ENCODE peak calls at places on chromosomes 11 and 22, in five cellular contexts. One of them, this sample, is unnamed.

GRCh38 chr11:665707-666281 is 28.7 kb downstream of the DRD4 start:
- DNase-seq in right cardiac atrium: peak
- DNase-seq in GM12891: no peak
- DNase-seq in stimulated activated CD4-positive, alpha-beta T cell treated with anti-CD3 and anti-CD28 coated beads, Interleukin-12 subunit alpha, Interleukin-12 subunit beta, amount 100 ng/mL, for 4 hours: no peak
- DNase-seq in stimulated activated CD8-positive, alpha-beta memory T cell treated with anti-CD3 and anti-CD28 coated beads, Interleukin-15, amount 100 ng/mL, for 24 hours: no peak
- DNase-seq in this sample: no peak

GRCh38 chr22:25154686-25154999 is 45.0 kb upstream of the CRYBB3 start:
- DNase-seq in stimulated activated CD8-positive, alpha-beta memory T cell treated with anti-CD3 and anti-CD28 coated beads, Interleukin-15, amount 100 ng/mL, for 24 hours: no peak
- DNase-seq in right cardiac atrium: no peak
- DNase-seq in GM12891: no peak
- DNase-seq in stimulated activated CD4-positive, alpha-beta T cell treated with anti-CD3 and anti-CD28 coated beads, Interleukin-12 subunit alpha, Interleukin-12 subunit beta, amount 100 ng/mL, for 4 hours: no peak
- DNase-seq in this sample: no peak

GRCh38 chr11:68546555-68546954 is 86.0 kb downstream of the PPP6R3 start:
- DNase-seq in stimulated activated CD4-positive, alpha-beta T cell treated with anti-CD3 and anti-CD28 coated beads, Interleukin-12 subunit alpha, Interleukin-12 subunit beta, amount 100 ng/mL, for 4 hours: no peak
- DNase-seq in GM12891: no peak
- DNase-seq in right cardiac atrium: no peak
- DNase-seq in stimulated activated CD8-positive, alpha-beta memory T cell treated with anti-CD3 and anti-CD28 coated beads, Interleukin-15, amount 100 ng/mL, for 24 hours: no peak
- DNase-seq in this sample: no peak

GRCh38 chr11:36097219-36097650 is 153.4 kb downstream of the LDLRAD3 start:
- DNase-seq in stimulated activated CD4-positive, alpha-beta T cell treated with anti-CD3 and anti-CD28 coated beads, Interleukin-12 subunit alpha, Interleukin-12 subunit beta, amount 100 ng/mL, for 4 hours: no peak
- DNase-seq in stimulated activated CD8-positive, alpha-beta memory T cell treated with anti-CD3 and anti-CD28 coated beads, Interleukin-15, amount 100 ng/mL, for 24 hours: no peak
- DNase-seq in right cardiac atrium: no peak
- DNase-seq in GM12891: no peak
- DNase-seq in this sample: no peak

GRCh38 chr11:130029137-130029536 is 26.5 kb upstream of the PRDM10 start:
- DNase-seq in right cardiac atrium: no peak
- DNase-seq in stimulated activated CD4-positive, alpha-beta T cell treated with anti-CD3 and anti-CD28 coated beads, Interleukin-12 subunit alpha, Interleukin-12 subunit beta, amount 100 ng/mL, for 4 hours: no peak
- DNase-seq in stimulated activated CD8-positive, alpha-beta memory T cell treated with anti-CD3 and anti-CD28 coated beads, Interleukin-15, amount 100 ng/mL, for 24 hours: no peak
- DNase-seq in GM12891: no peak
- DNase-seq in this sample: no peak

GRCh38 chr11:76380161-76380976 is 563 bp downstream of the THAP12 start:
- DNase-seq in GM12891: peak
- DNase-seq in right cardiac atrium: peak
- DNase-seq in stimulated activated CD4-positive, alpha-beta T cell treated with anti-CD3 and anti-CD28 coated beads, Interleukin-12 subunit alpha, Interleukin-12 subunit beta, amount 100 ng/mL, for 4 hours: peak
- DNase-seq in stimulated activated CD8-positive, alpha-beta memory T cell treated with anti-CD3 and anti-CD28 coated beads, Interleukin-15, amount 100 ng/mL, for 24 hours: peak
- DNase-seq in this sample: peak

GRCh38 chr11:1571760-1572199 is 291 bp downstream of the DUSP8 start:
- DNase-seq in stimulated activated CD4-positive, alpha-beta T cell treated with anti-CD3 and anti-CD28 coated beads, Interleukin-12 subunit alpha, Interleukin-12 subunit beta, amount 100 ng/mL, for 4 hours: no peak
- DNase-seq in GM12891: no peak
- DNase-seq in stimulated activated CD8-positive, alpha-beta memory T cell treated with anti-CD3 and anti-CD28 coated beads, Interleukin-15, amount 100 ng/mL, for 24 hours: no peak
- DNase-seq in right cardiac atrium: no peak
- DNase-seq in this sample: peak

GRCh38 chr11:109197656-109198055 is 224.3 kb upstream of the C11orf87 start:
- DNase-seq in stimulated activated CD8-positive, alpha-beta memory T cell treated with anti-CD3 and anti-CD28 coated beads, Interleukin-15, amount 100 ng/mL, for 24 hours: no peak
- DNase-seq in stimulated activated CD4-positive, alpha-beta T cell treated with anti-CD3 and anti-CD28 coated beads, Interleukin-12 subunit alpha, Interleukin-12 subunit beta, amount 100 ng/mL, for 4 hours: no peak
- DNase-seq in right cardiac atrium: no peak
- DNase-seq in GM12891: no peak
- DNase-seq in this sample: no peak

GRCh38 chr11:4025957-4026324 is 68.7 kb upstream of the RRM1 start:
- DNase-seq in stimulated activated CD8-positive, alpha-beta memory T cell treated with anti-CD3 and anti-CD28 coated beads, Interleukin-15, amount 100 ng/mL, for 24 hours: no peak
- DNase-seq in right cardiac atrium: no peak
- DNase-seq in GM12891: no peak
- DNase-seq in stimulated activated CD4-positive, alpha-beta T cell treated with anti-CD3 and anti-CD28 coated beads, Interleukin-12 subunit alpha, Interleukin-12 subunit beta, amount 100 ng/mL, for 4 hours: no peak
- DNase-seq in this sample: no peak

GRCh38 chr11:117424781-117425180 is 97.1 kb downstream of the CEP164 start:
- DNase-seq in GM12891: no peak
- DNase-seq in stimulated activated CD4-positive, alpha-beta T cell treated with anti-CD3 and anti-CD28 coated beads, Interleukin-12 subunit alpha, Interleukin-12 subunit beta, amount 100 ng/mL, for 4 hours: no peak
- DNase-seq in right cardiac atrium: no peak
- DNase-seq in stimulated activated CD8-positive, alpha-beta memory T cell treated with anti-CD3 and anti-CD28 coated beads, Interleukin-15, amount 100 ng/mL, for 24 hours: no peak
- DNase-seq in this sample: no peak

GRCh38 chr22:37187891-37188761 is at the start of gene C1QTNF6:
- DNase-seq in GM12891: no peak
- DNase-seq in stimulated activated CD8-positive, alpha-beta memory T cell treated with anti-CD3 and anti-CD28 coated beads, Interleukin-15, amount 100 ng/mL, for 24 hours: no peak
- DNase-seq in stimulated activated CD4-positive, alpha-beta T cell treated with anti-CD3 and anti-CD28 coated beads, Interleukin-12 subunit alpha, Interleukin-12 subunit beta, amount 100 ng/mL, for 4 hours: no peak
- DNase-seq in right cardiac atrium: peak
- DNase-seq in this sample: no peak

GRCh38 chr11:66419825-66420224 is 1.0 kb upstream of the NPAS4 start:
- DNase-seq in stimulated activated CD4-positive, alpha-beta T cell treated with anti-CD3 and anti-CD28 coated beads, Interleukin-12 subunit alpha, Interleukin-12 subunit beta, amount 100 ng/mL, for 4 hours: no peak
- DNase-seq in right cardiac atrium: no peak
- DNase-seq in stimulated activated CD8-positive, alpha-beta memory T cell treated with anti-CD3 and anti-CD28 coated beads, Interleukin-15, amount 100 ng/mL, for 24 hours: no peak
- DNase-seq in GM12891: no peak
- DNase-seq in this sample: no peak

GRCh38 chr11:66011239-66011784 is 496 bp upstream of the CST6 start:
- DNase-seq in right cardiac atrium: no peak
- DNase-seq in stimulated activated CD8-positive, alpha-beta memory T cell treated with anti-CD3 and anti-CD28 coated beads, Interleukin-15, amount 100 ng/mL, for 24 hours: no peak
- DNase-seq in GM12891: no peak
- DNase-seq in stimulated activated CD4-positive, alpha-beta T cell treated with anti-CD3 and anti-CD28 coated beads, Interleukin-12 subunit alpha, Interleukin-12 subunit beta, amount 100 ng/mL, for 4 hours: no peak
- DNase-seq in this sample: no peak

GRCh38 chr11:22225190-22225589 is 32.3 kb downstream of the ANO5 start:
- DNase-seq in right cardiac atrium: no peak
- DNase-seq in stimulated activated CD4-positive, alpha-beta T cell treated with anti-CD3 and anti-CD28 coated beads, Interleukin-12 subunit alpha, Interleukin-12 subunit beta, amount 100 ng/mL, for 4 hours: no peak
- DNase-seq in stimulated activated CD8-positive, alpha-beta memory T cell treated with anti-CD3 and anti-CD28 coated beads, Interleukin-15, amount 100 ng/mL, for 24 hours: no peak
- DNase-seq in GM12891: no peak
- DNase-seq in this sample: no peak

GRCh38 chr11:69941546-69942332 is 122.5 kb upstream of the FGF3 start:
- DNase-seq in stimulated activated CD4-positive, alpha-beta T cell treated with anti-CD3 and anti-CD28 coated beads, Interleukin-12 subunit alpha, Interleukin-12 subunit beta, amount 100 ng/mL, for 4 hours: no peak
- DNase-seq in right cardiac atrium: no peak
- DNase-seq in stimulated activated CD8-positive, alpha-beta memory T cell treated with anti-CD3 and anti-CD28 coated beads, Interleukin-15, amount 100 ng/mL, for 24 hours: no peak
- DNase-seq in GM12891: no peak
- DNase-seq in this sample: no peak

GRCh38 chr22:49448546-49448945 is 379.1 kb downstream of the BRD1 start:
- DNase-seq in stimulated activated CD8-positive, alpha-beta memory T cell treated with anti-CD3 and anti-CD28 coated beads, Interleukin-15, amount 100 ng/mL, for 24 hours: no peak
- DNase-seq in GM12891: no peak
- DNase-seq in right cardiac atrium: no peak
- DNase-seq in stimulated activated CD4-positive, alpha-beta T cell treated with anti-CD3 and anti-CD28 coated beads, Interleukin-12 subunit alpha, Interleukin-12 subunit beta, amount 100 ng/mL, for 4 hours: no peak
- DNase-seq in this sample: no peak

GRCh38 chr11:34640050-34640971 is 19.4 kb downstream of the EHF start:
- DNase-seq in right cardiac atrium: no peak
- DNase-seq in GM12891: no peak
- DNase-seq in stimulated activated CD4-positive, alpha-beta T cell treated with anti-CD3 and anti-CD28 coated beads, Interleukin-12 subunit alpha, Interleukin-12 subunit beta, amount 100 ng/mL, for 4 hours: no peak
- DNase-seq in stimulated activated CD8-positive, alpha-beta memory T cell treated with anti-CD3 and anti-CD28 coated beads, Interleukin-15, amount 100 ng/mL, for 24 hours: no peak
- DNase-seq in this sample: no peak

GRCh38 chr11:118002541-118003019 is 16.4 kb downstream of the IL10RA start:
- DNase-seq in right cardiac atrium: peak
- DNase-seq in stimulated activated CD8-positive, alpha-beta memory T cell treated with anti-CD3 and anti-CD28 coated beads, Interleukin-15, amount 100 ng/mL, for 24 hours: no peak
- DNase-seq in GM12891: no peak
- DNase-seq in stimulated activated CD4-positive, alpha-beta T cell treated with anti-CD3 and anti-CD28 coated beads, Interleukin-12 subunit alpha, Interleukin-12 subunit beta, amount 100 ng/mL, for 4 hours: peak
- DNase-seq in this sample: no peak

GRCh38 chr11:97140885-97141494 is 751.2 kb downstream of the JRKL start:
- DNase-seq in stimulated activated CD4-positive, alpha-beta T cell treated with anti-CD3 and anti-CD28 coated beads, Interleukin-12 subunit alpha, Interleukin-12 subunit beta, amount 100 ng/mL, for 4 hours: no peak
- DNase-seq in GM12891: no peak
- DNase-seq in stimulated activated CD8-positive, alpha-beta memory T cell treated with anti-CD3 and anti-CD28 coated beads, Interleukin-15, amount 100 ng/mL, for 24 hours: no peak
- DNase-seq in right cardiac atrium: no peak
- DNase-seq in this sample: no peak

GRCh38 chr11:95886462-95886861 is 37.4 kb downstream of the MTMR2 start:
- DNase-seq in GM12891: no peak
- DNase-seq in stimulated activated CD4-positive, alpha-beta T cell treated with anti-CD3 and anti-CD28 coated beads, Interleukin-12 subunit alpha, Interleukin-12 subunit beta, amount 100 ng/mL, for 4 hours: no peak
- DNase-seq in right cardiac atrium: no peak
- DNase-seq in stimulated activated CD8-positive, alpha-beta memory T cell treated with anti-CD3 and anti-CD28 coated beads, Interleukin-15, amount 100 ng/mL, for 24 hours: no peak
- DNase-seq in this sample: no peak

GRCh38 chr11:64592656-64593055 is 1.6 kb downstream of the SLC22A12 start:
- DNase-seq in GM12891: no peak
- DNase-seq in right cardiac atrium: no peak
- DNase-seq in stimulated activated CD8-positive, alpha-beta memory T cell treated with anti-CD3 and anti-CD28 coated beads, Interleukin-15, amount 100 ng/mL, for 24 hours: no peak
- DNase-seq in stimulated activated CD4-positive, alpha-beta T cell treated with anti-CD3 and anti-CD28 coated beads, Interleukin-12 subunit alpha, Interleukin-12 subunit beta, amount 100 ng/mL, for 4 hours: no peak
- DNase-seq in this sample: no peak

GRCh38 chr11:117232911-117233409 is 489 bp downstream of the RNF214 start:
- DNase-seq in stimulated activated CD4-positive, alpha-beta T cell treated with anti-CD3 and anti-CD28 coated beads, Interleukin-12 subunit alpha, Interleukin-12 subunit beta, amount 100 ng/mL, for 4 hours: no peak
- DNase-seq in GM12891: peak
- DNase-seq in right cardiac atrium: no peak
- DNase-seq in stimulated activated CD8-positive, alpha-beta memory T cell treated with anti-CD3 and anti-CD28 coated beads, Interleukin-15, amount 100 ng/mL, for 24 hours: no peak
- DNase-seq in this sample: peak

GRCh38 chr11:133347988-133348387 is 184.3 kb downstream of the OPCML start:
- DNase-seq in stimulated activated CD4-positive, alpha-beta T cell treated with anti-CD3 and anti-CD28 coated beads, Interleukin-12 subunit alpha, Interleukin-12 subunit beta, amount 100 ng/mL, for 4 hours: no peak
- DNase-seq in GM12891: no peak
- DNase-seq in right cardiac atrium: no peak
- DNase-seq in stimulated activated CD8-positive, alpha-beta memory T cell treated with anti-CD3 and anti-CD28 coated beads, Interleukin-15, amount 100 ng/mL, for 24 hours: no peak
- DNase-seq in this sample: no peak

GRCh38 chr11:47523491-47524199 is 29.3 kb downstream of the CELF1 start:
- DNase-seq in right cardiac atrium: no peak
- DNase-seq in GM12891: no peak
- DNase-seq in stimulated activated CD8-positive, alpha-beta memory T cell treated with anti-CD3 and anti-CD28 coated beads, Interleukin-15, amount 100 ng/mL, for 24 hours: no peak
- DNase-seq in stimulated activated CD4-positive, alpha-beta T cell treated with anti-CD3 and anti-CD28 coated beads, Interleukin-12 subunit alpha, Interleukin-12 subunit beta, amount 100 ng/mL, for 4 hours: no peak
- DNase-seq in this sample: no peak

GRCh38 chr11:113550179-113550578 is 75.0 kb upstream of the DRD2 start:
- DNase-seq in stimulated activated CD8-positive, alpha-beta memory T cell treated with anti-CD3 and anti-CD28 coated beads, Interleukin-15, amount 100 ng/mL, for 24 hours: no peak
- DNase-seq in stimulated activated CD4-positive, alpha-beta T cell treated with anti-CD3 and anti-CD28 coated beads, Interleukin-12 subunit alpha, Interleukin-12 subunit beta, amount 100 ng/mL, for 4 hours: no peak
- DNase-seq in right cardiac atrium: no peak
- DNase-seq in GM12891: no peak
- DNase-seq in this sample: no peak

GRCh38 chr22:47206819-47207218 is 444.4 kb downstream of the TBC1D22A start:
- DNase-seq in right cardiac atrium: no peak
- DNase-seq in GM12891: no peak
- DNase-seq in stimulated activated CD8-positive, alpha-beta memory T cell treated with anti-CD3 and anti-CD28 coated beads, Interleukin-15, amount 100 ng/mL, for 24 hours: no peak
- DNase-seq in stimulated activated CD4-positive, alpha-beta T cell treated with anti-CD3 and anti-CD28 coated beads, Interleukin-12 subunit alpha, Interleukin-12 subunit beta, amount 100 ng/mL, for 4 hours: no peak
- DNase-seq in this sample: no peak

GRCh38 chr11:131629925-131630324 is 259.5 kb downstream of the NTM start:
- DNase-seq in right cardiac atrium: no peak
- DNase-seq in GM12891: no peak
- DNase-seq in stimulated activated CD8-positive, alpha-beta memory T cell treated with anti-CD3 and anti-CD28 coated beads, Interleukin-15, amount 100 ng/mL, for 24 hours: no peak
- DNase-seq in stimulated activated CD4-positive, alpha-beta T cell treated with anti-CD3 and anti-CD28 coated beads, Interleukin-12 subunit alpha, Interleukin-12 subunit beta, amount 100 ng/mL, for 4 hours: no peak
- DNase-seq in this sample: no peak

GRCh38 chr22:35010543-35010942 is 55.4 kb upstream of the ISX start:
- DNase-seq in stimulated activated CD8-positive, alpha-beta memory T cell treated with anti-CD3 and anti-CD28 coated beads, Interleukin-15, amount 100 ng/mL, for 24 hours: no peak
- DNase-seq in stimulated activated CD4-positive, alpha-beta T cell treated with anti-CD3 and anti-CD28 coated beads, Interleukin-12 subunit alpha, Interleukin-12 subunit beta, amount 100 ng/mL, for 4 hours: no peak
- DNase-seq in right cardiac atrium: no peak
- DNase-seq in GM12891: no peak
- DNase-seq in this sample: no peak

GRCh38 chr11:88538088-88538487 is 200.6 kb upstream of the CTSC start:
- DNase-seq in right cardiac atrium: no peak
- DNase-seq in stimulated activated CD4-positive, alpha-beta T cell treated with anti-CD3 and anti-CD28 coated beads, Interleukin-12 subunit alpha, Interleukin-12 subunit beta, amount 100 ng/mL, for 4 hours: no peak
- DNase-seq in stimulated activated CD8-positive, alpha-beta memory T cell treated with anti-CD3 and anti-CD28 coated beads, Interleukin-15, amount 100 ng/mL, for 24 hours: no peak
- DNase-seq in GM12891: no peak
- DNase-seq in this sample: no peak